ENCODE peak calls at places on chromosomes 5 and 9, in five cellular contexts. K is A549; R is pancreas; Z is colonic mucosa; V is CD8-positive, alpha-beta T cell. G is an unnamed sample.

GRCh38 chr9:107222020-107222522 is 61.0 kb upstream of the RAD23B start:
- DNase-seq in K (peak; percentile 17), R (no peak), Z (no peak), V (no peak), G (no peak)

GRCh38 chr5:59587489-59588337 is 305.8 kb downstream of the PDE4D start:
- DNase-seq in K (peak; percentile 92), R (peak; percentile 50), Z (peak; percentile 85), V (peak; percentile 28), G (peak; percentile 78)

GRCh38 chr9:130856474-130856873 is 21.4 kb downstream of the ABL1 start:
- DNase-seq in K (no peak), R (no peak), Z (no peak), V (no peak), G (no peak)

GRCh38 chr5:862367-863243 is 11.8 kb upstream of the ZDHHC11 start:
- DNase-seq in K (no peak), R (peak; percentile 43), Z (no peak), V (no peak), G (no peak)

GRCh38 chr9:33791117-33791516 is 4.2 kb upstream of the PRSS3 start:
- DNase-seq in K (peak; percentile 68), R (peak; percentile 76), Z (peak; percentile 71), V (no peak), G (no peak)

GRCh38 chr5:53055359-53055758 is 54.2 kb downstream of the MOCS2 start:
- DNase-seq in K (no peak), R (no peak), Z (no peak), V (no peak), G (no peak)

GRCh38 chr9:93450817-93451761 is at the start of gene FAM120A:
- DNase-seq in K (peak; percentile 83), R (peak; percentile 74), Z (peak; percentile 70), V (peak; percentile 76), G (peak; percentile 80)

GRCh38 chr5:163894645-163895044 is 389.2 kb downstream of the MAT2B start:
- DNase-seq in K (no peak), R (no peak), Z (no peak), V (no peak), G (no peak)

GRCh38 chr9:107410045-107410819 is 79.3 kb downstream of the KLF4 start:
- DNase-seq in K (no peak), R (no peak), Z (no peak), V (no peak), G (no peak)

GRCh38 chr9:96126321-96126881 is 175.6 kb downstream of the HSD17B3 start:
- DNase-seq in K (no peak), R (no peak), Z (peak; percentile 28), V (no peak), G (peak; percentile 75)

GRCh38 chr5:111129938-111130337 is 37.8 kb downstream of the WDR36 start:
- DNase-seq in K (no peak), R (no peak), Z (no peak), V (no peak), G (no peak)

GRCh38 chr9:37920471-37921167 is 16.7 kb upstream of the SLC25A51 start:
- DNase-seq in K (peak; percentile 28), R (no peak), Z (no peak), V (no peak), G (no peak)

GRCh38 chr5:38369692-38370091 is 111.3 kb downstream of the EGFLAM start:
- DNase-seq in K (no peak), R (no peak), Z (no peak), V (no peak), G (no peak)

GRCh38 chr5:170306381-170306790 is 8.8 kb upstream of the LCP2 start:
- DNase-seq in K (peak; percentile 12), R (no peak), Z (no peak), V (no peak), G (no peak)

GRCh38 chr9:110744753-110745522 is 76.3 kb downstream of the MUSK start:
- DNase-seq in K (peak; percentile 89), R (no peak), Z (no peak), V (no peak), G (no peak)

GRCh38 chr9:122912964-122913673 is at the start of gene ZBTB6:
- DNase-seq in K (peak; percentile 88), R (peak; percentile 79), Z (peak; percentile 85), V (peak; percentile 87), G (no peak)

GRCh38 chr9:123081824-123082223 is 48.4 kb downstream of the GPR21 start:
- DNase-seq in K (peak; percentile 41), R (no peak), Z (no peak), V (no peak), G (no peak)

GRCh38 chr5:67373518-67373917 is 176.9 kb upstream of the CD180 start:
- DNase-seq in K (no peak), R (no peak), Z (no peak), V (no peak), G (no peak)

GRCh38 chr9:124254261-124254682 is 3.5 kb upstream of the NEK6 start:
- DNase-seq in K (no peak), R (no peak), Z (no peak), V (no peak), G (no peak)

GRCh38 chr5:79263-79662 is 12.7 kb upstream of the PLEKHG4B start:
- DNase-seq in K (no peak), R (no peak), Z (no peak), V (no peak), G (peak; percentile 39)

GRCh38 chr9:122464633-122465567 is 12.8 kb downstream of the OR1J1 start:
- DNase-seq in K (peak; percentile 84), R (peak; percentile 82), Z (peak; percentile 81), V (peak; percentile 55), G (no peak)

GRCh38 chr9:101408374-101409078 is 9.9 kb downstream of the ZNF189 start:
- DNase-seq in K (peak; percentile 27), R (no peak), Z (no peak), V (no peak), G (no peak)

GRCh38 chr5:77301447-77301878 is 91.0 kb downstream of the PDE8B start:
- DNase-seq in K (peak; percentile 46), R (no peak), Z (no peak), V (no peak), G (no peak)

GRCh38 chr9:93302586-93303257 is 118.8 kb downstream of the WNK2 start:
- DNase-seq in K (peak; percentile 73), R (peak; percentile 75), Z (peak; percentile 70), V (peak; percentile 74), G (peak; percentile 65)

GRCh38 chr9:16105576-16105975 is 552.7 kb downstream of the CCDC171 start:
- DNase-seq in K (no peak), R (no peak), Z (no peak), V (no peak), G (no peak)

DNA sequence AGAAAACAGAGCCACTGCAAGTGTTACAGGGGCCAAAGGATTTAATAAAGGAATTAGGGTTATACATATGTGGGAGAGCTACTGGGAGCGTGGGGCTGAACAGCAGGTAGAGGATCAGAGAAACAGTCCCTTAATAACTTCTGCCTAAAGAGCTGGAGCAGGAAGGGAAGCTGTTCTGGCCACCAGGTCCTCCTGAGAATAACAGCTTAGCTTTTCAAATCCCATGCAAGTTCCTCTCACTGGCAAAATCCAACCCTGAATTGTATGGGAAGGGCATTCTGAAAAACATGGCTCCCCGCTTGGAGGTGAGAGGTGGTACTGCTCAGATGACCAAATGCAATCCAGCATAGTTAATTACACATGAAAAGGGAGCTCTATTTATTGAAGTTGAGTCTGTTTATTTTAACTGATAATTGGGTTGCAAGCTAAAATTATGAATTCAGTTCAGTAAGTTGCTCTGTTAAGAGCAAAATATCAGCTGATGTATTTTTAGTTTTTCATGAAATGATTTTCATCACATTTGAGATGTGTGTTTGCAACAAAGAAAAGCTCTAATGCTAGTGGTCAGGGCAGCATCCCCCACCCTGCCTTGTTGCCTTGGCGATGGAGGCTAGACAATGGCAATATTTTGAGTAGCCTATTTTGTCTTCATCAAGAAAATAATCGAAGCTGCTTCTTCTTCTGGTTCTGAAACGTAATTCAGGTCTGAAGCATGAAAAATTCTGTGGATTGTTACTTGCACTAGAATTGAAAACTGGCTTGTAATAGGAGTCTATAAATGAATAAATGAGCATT is 58.4 kb upstream of the SH3GL2 start:
- DNase-seq in K (no peak), R (no peak), Z (no peak), V (no peak), G (no peak)
- TF ChIP-seq CTCF in K (no peak), R (no peak), Z (no peak), V (no peak), G (peak; percentile 56)

GRCh38 chr5:81336528-81336927 is 35.1 kb downstream of the ZCCHC9 start:
- DNase-seq in K (no peak), R (no peak), Z (no peak), V (no peak), G (no peak)

GRCh38 chr5:81337803-81338202 is 36.4 kb downstream of the ZCCHC9 start:
- DNase-seq in K (no peak), R (no peak), Z (no peak), V (no peak), G (no peak)

GRCh38 chr5:81334304-81335061 is 33.1 kb downstream of the ZCCHC9 start:
- DNase-seq in K (no peak), R (no peak), Z (no peak), V (no peak), G (no peak)

DNA sequence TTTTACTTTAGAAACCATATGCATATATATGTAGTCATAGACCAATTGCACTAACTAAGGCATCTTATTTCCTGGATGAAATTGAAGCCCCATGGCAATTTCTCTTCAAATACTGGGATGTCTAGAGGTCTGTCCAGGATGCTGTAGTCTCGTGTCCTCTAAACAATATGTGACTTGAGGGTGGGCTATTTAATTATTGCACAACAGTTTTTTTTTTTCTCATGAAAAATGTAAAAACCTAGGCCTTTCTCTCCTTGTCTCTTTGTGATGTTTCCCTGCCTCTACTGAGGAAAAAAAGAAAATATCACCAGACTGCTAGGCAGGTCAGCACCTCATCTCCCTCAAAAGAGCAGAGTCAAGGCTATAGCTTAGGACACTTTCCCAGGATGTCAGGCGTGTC is 34.6 kb downstream of the ZCCHC9 start:
- DNase-seq in K (no peak), R (no peak), Z (no peak), V (no peak), G (no peak)
- TF ChIP-seq CTCF in K (no peak), R (no peak), Z (no peak), V (no peak), G (no peak)

DNA sequence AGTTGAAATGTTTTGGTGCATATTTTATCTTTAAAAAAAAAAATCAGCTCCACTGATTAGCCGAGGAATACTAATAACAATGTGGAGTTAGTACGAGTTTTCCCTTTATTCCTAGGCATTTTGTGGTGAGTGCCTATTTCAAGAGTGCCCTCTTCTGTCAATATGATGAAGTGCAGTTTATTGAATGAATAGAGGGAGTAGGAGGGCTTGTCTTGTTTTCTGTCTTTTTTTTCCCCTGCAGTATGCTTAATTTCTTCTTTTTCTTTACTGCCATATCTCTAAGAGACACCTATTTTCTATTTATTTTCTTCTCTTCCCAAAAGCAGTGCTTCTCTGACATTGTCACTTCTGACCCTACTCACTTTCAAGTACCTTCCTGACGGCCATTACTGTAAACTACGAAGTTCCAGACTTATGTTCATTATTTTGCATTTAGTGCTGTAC is 169.6 kb upstream of the PITX1 start:
- DNase-seq in K (peak; percentile 48), R (no peak), Z (no peak), V (no peak), G (no peak)
- TF ChIP-seq CTCF in K (peak; percentile 30), R (no peak), Z (peak; percentile 38), V (no peak), G (peak; percentile 65)

DNA sequence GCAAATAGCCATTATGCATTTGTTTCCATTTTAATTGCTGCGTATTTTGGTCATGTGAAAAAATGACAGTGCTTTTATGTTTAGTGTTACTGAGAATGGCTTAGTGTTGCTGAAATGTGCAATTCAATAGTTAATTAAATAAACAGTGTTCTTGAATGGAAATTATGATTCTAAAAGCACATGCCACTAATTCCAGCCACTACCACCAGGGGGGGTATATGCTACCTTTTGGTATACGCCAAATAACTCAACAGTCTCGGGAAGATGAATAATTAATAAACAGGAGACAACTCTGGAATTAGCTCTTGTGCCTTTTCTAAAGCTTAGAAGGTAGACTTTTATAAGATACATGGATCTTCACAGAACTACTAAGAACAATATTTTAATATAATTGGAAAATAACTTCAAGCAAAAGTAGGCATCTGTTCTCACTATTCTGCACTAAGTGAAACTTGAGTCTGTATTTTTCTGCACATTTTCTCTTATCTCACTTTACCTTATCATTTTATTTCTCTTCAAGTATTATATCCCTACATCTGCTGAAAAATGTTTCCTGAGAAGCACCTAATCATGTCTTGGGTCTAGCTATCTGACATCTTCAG is 83.5 kb upstream of the MINAR2 start:
- DNase-seq in K (peak; percentile 48), R (peak; percentile 28), Z (peak; percentile 55), V (no peak), G (no peak)
- TF ChIP-seq CTCF in K (peak; percentile 56), R (peak; percentile 67), Z (peak; percentile 76), V (peak; percentile 51), G (peak; percentile 80)

G was measured in type B pancreatic cell.